ENCODE peak calls at places on chromosomes 12 and 14, in four cellular contexts. K is transverse colon, R is A549, W is ovary. H is an unnamed sample.

GRCh38 chr12:51323966-51324895 is at the start of gene BIN2:
- DNase-seq in K (peak), W (no peak), R (no peak), H (peak)

GRCh38 chr14:100200311-100200710 is 38.6 kb upstream of the YY1 start:
- DNase-seq in W (no peak), R (no peak), K (no peak), H (no peak)

GRCh38 chr14:50410016-50410530 is 13.4 kb upstream of the CDKL1 start:
- DNase-seq in K (no peak), W (no peak), R (no peak), H (no peak)

GRCh38 chr14:33589334-33589733 is 361.5 kb downstream of the EGLN3 start:
- DNase-seq in W (peak), R (no peak), K (no peak), H (no peak)

GRCh38 chr12:12461281-12461922 is 101.3 kb downstream of the DUSP16 start:
- DNase-seq in R (no peak), W (no peak), K (no peak), H (no peak)

GRCh38 chr14:106605548-106606448 is 1079.4 kb downstream of the TMEM121 start:
- DNase-seq in K (peak), W (no peak), R (no peak), H (peak)

GRCh38 chr14:30291216-30291615 is 267.7 kb upstream of the G2E3 start:
- DNase-seq in R (no peak), W (no peak), K (no peak), H (no peak)

GRCh38 chr14:71175491-71175890 is 268.2 kb downstream of the PCNX1 start:
- DNase-seq in K (no peak), R (no peak), W (no peak), H (no peak)

GRCh38 chr12:24081092-24081529 is 131.6 kb upstream of the SOX5 start:
- DNase-seq in R (no peak), K (no peak), W (no peak), H (no peak)

GRCh38 chr12:98935847-98936246 is 290.8 kb downstream of the APAF1 start:
- DNase-seq in W (no peak), R (no peak), K (no peak), H (no peak)

GRCh38 chr12:95336387-95337067 is 118.9 kb downstream of the VEZT start:
- DNase-seq in W (peak), R (peak), K (peak), H (peak)

GRCh38 chr14:90451443-90451842 is 54.6 kb downstream of the CALM1 start:
- DNase-seq in W (no peak), R (no peak), K (no peak), H (no peak)

GRCh38 chr14:36510078-36510799 is 9.8 kb downstream of the NKX2-1 start:
- DNase-seq in K (no peak), W (no peak), R (no peak), H (no peak)

GRCh38 chr12:41419151-41419893 is 231.2 kb downstream of the PDZRN4 start:
- DNase-seq in R (no peak), K (no peak), W (no peak), H (no peak)

GRCh38 chr12:13573698-13574321 is 377.3 kb downstream of the EMP1 start:
- DNase-seq in R (peak), W (no peak), K (no peak), H (no peak)

GRCh38 chr14:84458881-84459280 is 1071.1 kb upstream of the FLRT2 start:
- DNase-seq in W (no peak), K (no peak), R (no peak), H (no peak)

GRCh38 chr12:18246057-18246456 is 15.3 kb upstream of the PIK3C2G start:
- DNase-seq in K (no peak), W (no peak), R (no peak), H (no peak)

GRCh38 chr14:20262642-20263128 is 23.6 kb downstream of the OR11H4 start:
- DNase-seq in K (no peak), W (no peak), R (no peak), H (no peak)

GRCh38 chr14:24139272-24139934 is 2.0 kb downstream of the EMC9 start:
- DNase-seq in R (peak), K (no peak), W (no peak), H (no peak)

GRCh38 chr14:71473843-71474242 is 458.4 kb upstream of the RGS6 start:
- DNase-seq in R (no peak), W (no peak), K (no peak), H (no peak)

GRCh38 chr14:91242635-91243034 is 1.9 kb downstream of the GPR68 start:
- DNase-seq in K (no peak), R (no peak), W (no peak), H (no peak)

GRCh38 chr12:124856132-124856841 is 7.4 kb downstream of the SCARB1 start:
- DNase-seq in R (no peak), K (no peak), W (no peak), H (peak)
- TF ChIP-seq POLR2A in R (no peak), K (no peak), W (no peak), H (no peak)

DNA sequence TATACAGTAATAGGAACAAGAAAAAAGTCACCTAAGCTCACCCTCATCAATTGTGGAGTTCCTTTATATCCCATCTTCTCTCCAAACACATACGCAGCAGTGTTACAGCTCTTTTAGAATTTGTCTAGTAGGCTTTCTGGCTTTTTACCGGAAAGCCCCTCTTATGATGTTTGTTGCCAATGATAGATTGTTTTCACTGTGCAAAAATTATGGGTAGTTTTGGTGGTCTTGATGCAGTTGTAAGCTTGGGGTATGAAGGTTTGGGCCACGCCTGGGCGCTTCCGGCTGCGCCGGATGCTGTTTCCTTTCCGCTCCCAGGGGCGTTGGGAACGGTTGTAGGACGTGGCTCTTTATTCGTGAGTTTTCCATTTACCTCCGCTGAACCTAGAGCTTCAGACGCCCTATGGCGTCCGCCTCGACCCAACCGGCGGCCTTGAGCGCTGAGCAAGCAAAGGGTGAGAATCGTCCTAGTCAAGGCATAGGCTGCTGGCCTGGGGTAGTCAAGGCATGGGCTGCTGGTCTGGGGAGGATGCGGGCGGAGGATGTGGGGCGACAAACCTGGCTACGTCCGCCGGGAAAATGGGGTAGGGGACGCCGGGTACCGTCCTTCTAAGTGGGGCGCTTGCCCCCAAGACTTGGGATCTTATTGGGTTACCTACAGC is at the start of the genes C12orf57 and RNU7-1:
- DNase-seq in K (peak), W (peak), R (peak), H (peak)
- TF ChIP-seq POLR2A in K (peak), W (peak), R (peak), H (peak)

GRCh38 chr12:49335955-49336644 is 888 bp downstream of the C1QL4 start:
- DNase-seq in K (no peak), W (no peak), R (no peak), H (no peak)
- TF ChIP-seq POLR2A in K (no peak), W (no peak), R (no peak), H (no peak)

DNA sequence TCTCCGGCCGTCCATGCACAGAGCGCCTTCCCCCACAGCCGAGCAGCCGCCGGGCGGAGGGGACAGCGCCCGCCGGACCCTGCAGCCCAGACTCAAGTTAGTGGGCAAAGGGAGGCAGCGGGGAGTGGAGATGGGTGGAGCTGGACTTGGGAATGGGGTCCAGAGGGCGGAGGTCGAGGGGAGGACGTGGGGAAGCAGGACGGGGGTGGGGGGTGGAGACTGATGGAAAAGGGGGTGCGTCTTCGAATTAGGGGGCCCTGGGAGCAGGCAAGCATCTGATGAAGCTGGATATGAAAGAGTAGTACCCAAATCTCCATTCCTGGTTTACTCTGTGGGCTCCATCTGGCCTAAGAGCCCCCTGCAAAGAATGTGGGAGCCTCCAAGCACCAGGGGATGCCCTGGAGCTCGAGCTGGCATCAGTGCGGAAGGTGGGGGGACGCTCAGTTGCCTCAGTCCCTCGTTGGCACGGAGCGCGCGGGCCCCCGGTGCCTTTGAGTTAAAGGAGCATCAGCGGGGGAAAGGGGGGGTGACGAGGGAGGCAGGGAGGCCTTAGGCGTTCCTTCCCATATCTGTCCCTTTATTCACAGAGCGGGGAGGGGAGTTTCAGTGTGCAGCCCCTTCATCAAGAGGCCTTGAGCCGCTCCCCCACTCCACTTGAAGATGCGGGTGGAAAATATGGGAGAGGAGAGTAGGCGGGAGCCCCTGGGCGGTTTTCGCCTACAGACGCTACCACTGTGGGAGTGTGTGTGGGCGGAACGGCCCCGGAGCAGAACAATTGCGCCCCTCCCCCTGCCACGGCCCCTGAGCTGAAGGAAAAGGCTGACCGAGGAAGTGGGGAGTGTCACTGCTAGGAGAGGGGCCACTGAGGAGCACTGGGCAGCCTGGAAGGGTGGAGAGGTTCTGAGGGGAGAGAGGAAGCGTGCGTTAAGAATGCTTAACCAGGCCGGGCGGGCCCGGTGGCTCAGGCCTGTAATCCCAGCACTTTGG is 638 bp downstream of the NAB2 start:
- DNase-seq in R (no peak), K (peak), W (peak), H (peak)
- TF ChIP-seq POLR2A in R (no peak), K (peak), W (no peak), H (no peak)

GRCh38 chr12:1663440-1664132 is 27.3 kb upstream of the ADIPOR2 start:
- DNase-seq in R (no peak), W (no peak), K (no peak), H (no peak)

GRCh38 chr12:1657616-1658167 is 28.7 kb downstream of the WNT5B start:
- DNase-seq in K (no peak), W (no peak), R (no peak), H (no peak)

GRCh38 chr12:1662761-1663439 is 28.0 kb upstream of the ADIPOR2 start:
- DNase-seq in W (peak), R (peak), K (peak), H (peak)

GRCh38 chr12:1661553-1662335 is 29.1 kb upstream of the ADIPOR2 start:
- DNase-seq in K (peak), W (peak), R (peak), H (peak)

DNA sequence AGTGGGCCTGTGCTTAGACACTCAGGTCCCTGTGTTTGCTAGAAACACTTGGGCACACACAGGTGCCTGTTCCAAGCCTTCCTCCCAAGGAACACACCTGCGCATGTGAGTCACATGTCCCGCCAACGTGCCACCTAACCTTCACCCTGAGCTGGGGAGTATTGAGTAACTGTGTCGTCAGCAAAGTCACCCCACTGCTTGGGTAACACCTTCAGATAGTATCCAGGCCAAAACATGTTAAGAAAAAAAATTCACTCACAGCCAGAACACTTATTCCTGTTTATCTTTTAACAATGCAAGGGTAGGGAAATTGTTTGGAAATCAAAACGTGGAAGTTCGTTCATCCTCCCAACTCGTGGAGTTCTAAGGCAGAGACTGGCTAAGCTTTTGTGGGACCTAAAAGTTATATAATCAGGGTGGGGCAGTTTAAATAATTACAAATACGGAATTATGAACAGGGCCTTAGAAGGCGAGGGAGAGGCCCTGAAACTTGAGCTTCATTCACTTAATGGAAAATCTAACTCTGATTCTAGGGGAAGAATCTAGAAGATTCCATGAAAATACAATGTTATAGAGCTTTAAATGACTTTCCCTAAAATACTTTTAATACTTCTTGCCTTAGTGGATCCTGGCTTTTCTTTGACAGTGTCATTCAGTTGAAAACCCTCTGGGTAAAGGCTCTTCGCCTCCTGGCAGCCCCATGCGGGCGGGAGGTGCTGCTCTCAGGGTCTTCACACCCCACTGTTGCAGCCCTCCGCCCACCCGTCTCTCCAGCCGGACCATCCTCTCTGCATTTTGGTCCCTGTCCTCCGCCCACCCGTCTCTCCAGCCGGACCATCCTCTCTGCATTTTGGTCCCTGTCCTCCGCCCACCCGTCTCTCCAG is 30.3 kb upstream of the ADIPOR2 start:
- DNase-seq in W (peak), K (peak), R (no peak), H (peak)
- TF ChIP-seq POLR2A in W (no peak), K (peak), R (no peak), H (no peak)

GRCh38 chr12:76264617-76265016 is 83.6 kb downstream of the BBS10 start:
- DNase-seq in R (no peak), K (no peak), W (no peak), H (no peak)

GRCh38 chr12:76268267-76268666 is 79.9 kb downstream of the BBS10 start:
- DNase-seq in W (no peak), R (no peak), K (no peak), H (no peak)

GRCh38 chr12:76270657-76271358 is 77.4 kb downstream of the BBS10 start:
- DNase-seq in W (no peak), R (no peak), K (no peak), H (no peak)

GRCh38 chr12:76265424-76266180 is 82.6 kb downstream of the BBS10 start:
- DNase-seq in K (no peak), R (no peak), W (no peak), H (no peak)

GRCh38 chr12:76266797-76267196 is 81.4 kb downstream of the BBS10 start:
- DNase-seq in K (no peak), W (no peak), R (no peak), H (no peak)
- TF ChIP-seq POLR2A in K (no peak), W (no peak), R (no peak), H (no peak)

GRCh38 chr12:112937741-112938719 is at the start of gene OAS3:
- DNase-seq in W (peak), K (peak), R (peak), H (peak)
- TF ChIP-seq POLR2A in W (no peak), K (peak), R (peak), H (no peak)

H was measured in erythroblast.